ENCODE peak calls at places on chromosome 5, in seven cellular contexts. P is chondrocyte, E is NCI-H2029, R is astrocyte of the spinal cord, D is dorsolateral prefrontal cortex, A is NCI-H2081, C is T1000. S is an unnamed sample.
A peak's percentile ranks its signal among the peaks of the same experiment; 100 is the strongest.

GRCh38 chr5:44332360-44332971 is 56.8 kb downstream of the FGF10 start:
- DNase-seq in P (no peak), E (peak; percentile 31), R (peak; percentile 50), D (no peak), A (peak; percentile 49), C (no peak), S (peak; percentile 2)

GRCh38 chr5:168813179-168813968 is 234.2 kb upstream of the PANK3 start:
- DNase-seq in P (no peak), E (no peak), R (no peak), D (no peak), A (no peak), C (no peak), S (no peak)

GRCh38 chr5:62778327-62779009 is 199.8 kb downstream of the LRRC70 start:
- DNase-seq in P (no peak), E (no peak), R (no peak), D (no peak), A (no peak), C (no peak), S (no peak)

GRCh38 chr5:135993894-135994514 is 34.8 kb upstream of the TGFBI start:
- DNase-seq in P (no peak), E (no peak), R (peak; percentile 81), D (no peak), A (no peak), C (no peak), S (no peak)

GRCh38 chr5:88732181-88732633 is 150.8 kb downstream of the MEF2C start:
- DNase-seq in P (no peak), E (no peak), R (peak; percentile 83), D (peak; percentile 63), A (no peak), C (no peak), S (no peak)

GRCh38 chr5:77957-78804 is 13.8 kb upstream of the PLEKHG4B start:
- DNase-seq in P (no peak), E (no peak), R (peak; percentile 52), D (no peak), A (peak; percentile 40), C (no peak), S (no peak)

GRCh38 chr5:95283761-95284511 is 958 bp downstream of the MCTP1 start:
- DNase-seq in P (no peak), E (peak; percentile 53), R (peak; percentile 10), D (no peak), A (peak; percentile 55), C (peak; percentile 35), S (no peak)

GRCh38 chr5:135219239-135219638 is 179.8 kb downstream of the MACROH2A1 start:
- DNase-seq in P (no peak), E (no peak), R (no peak), D (no peak), A (no peak), C (no peak), S (no peak)

GRCh38 chr5:148471379-148471778 is 87.6 kb downstream of the FBXO38 start:
- DNase-seq in P (no peak), E (no peak), R (peak; percentile 55), D (no peak), A (no peak), C (no peak), S (no peak)

GRCh38 chr5:116881921-116882531 is 307.4 kb upstream of the SEMA6A start:
- DNase-seq in P (no peak), E (peak; percentile 81), R (no peak), D (no peak), A (peak; percentile 86), C (no peak), S (no peak)

GRCh38 chr5:67896312-67896985 is 319.1 kb upstream of the PIK3R1 start:
- DNase-seq in P (no peak), E (no peak), R (no peak), D (no peak), A (no peak), C (no peak), S (no peak)

GRCh38 chr5:107289030-107289714 is 381.6 kb downstream of the EFNA5 start:
- DNase-seq in P (no peak), E (no peak), R (no peak), D (no peak), A (no peak), C (no peak), S (no peak)

GRCh38 chr5:53378590-53379247 is 101.7 kb upstream of the FST start:
- DNase-seq in P (no peak), E (no peak), R (peak; percentile 72), D (no peak), A (no peak), C (no peak), S (no peak)

GRCh38 chr5:73263001-73263710 is 90.2 kb downstream of the TMEM174 start:
- DNase-seq in P (no peak), E (no peak), R (no peak), D (no peak), A (no peak), C (no peak), S (no peak)